ENCODE peak calls at places on chromosomes 7 and 10, in eight cellular contexts. A is epithelial cell of esophagus; Y is A549; L is H4; M is activated naive CD4-positive, alpha-beta T cell treated with anti-CD3 and anti-CD28 coated beads, Interleukin-2, amount 50 U/mL, for 72 hours; K is activated T-helper 1 cell treated with anti-CD3 and anti-CD28 coated beads, Interleukin-2, amount 50 U/mL, for 16 hours; R is EL; C is Peyer's patch. B is an unnamed sample.

GRCh38 chr10:111824128-111824527 is 359.4 kb downstream of the GPAM start:
- DNase-seq in Y (no peak), M (no peak), C (no peak), A (no peak), L (no peak), R (no peak), K (no peak), B (no peak)

GRCh38 chr10:112087953-112088352 is 95.6 kb downstream of the GPAM start:
- DNase-seq in A (no peak), L (no peak), R (no peak), Y (no peak), K (no peak), C (no peak), M (no peak), B (no peak)

GRCh38 chr7:68187549-68187948 is 1190.9 kb downstream of the TYW1 start:
- DNase-seq in M (no peak), Y (no peak), C (no peak), A (no peak), L (peak), R (no peak), K (no peak), B (no peak)

GRCh38 chr7:77184990-77185389 is 14.6 kb downstream of the FGL2 start:
- DNase-seq in C (no peak), A (no peak), R (no peak), L (no peak), K (no peak), Y (no peak), M (no peak), B (no peak)

GRCh38 chr10:33612551-33612950 is 278.1 kb upstream of the NRP1 start:
- DNase-seq in K (no peak), C (no peak), M (no peak), L (peak), A (peak), R (peak), Y (no peak), B (no peak)

GRCh38 chr10:117578490-117578889 is 35.9 kb downstream of the EMX2 start:
- DNase-seq in C (no peak), A (no peak), M (no peak), K (no peak), Y (no peak), R (no peak), L (no peak), B (no peak)

GRCh38 chr7:66204822-66205735 is at the start of gene TPST1:
- DNase-seq in C (peak), L (peak), M (peak), R (peak), K (peak), A (peak), Y (peak), B (peak)

GRCh38 chr7:108372601-108373000 is 83.6 kb downstream of the NRCAM start:
- DNase-seq in R (no peak), K (no peak), M (no peak), L (no peak), A (no peak), Y (no peak), C (no peak), B (no peak)

GRCh38 chr10:63496561-63496960 is 24.6 kb upstream of the REEP3 start:
- DNase-seq in M (no peak), A (no peak), L (no peak), C (no peak), Y (no peak), R (no peak), K (no peak), B (no peak)

GRCh38 chr7:151863386-151864079 is 13.4 kb downstream of the PRKAG2 start:
- DNase-seq in M (no peak), R (no peak), C (no peak), K (no peak), A (no peak), L (no peak), Y (peak), B (no peak)

GRCh38 chr7:158710651-158711102 is 6.1 kb upstream of the NCAPG2 start:
- DNase-seq in R (peak), A (peak), Y (no peak), K (no peak), C (no peak), M (no peak), L (peak), B (no peak)

GRCh38 chr7:151631149-151631967 is 111.7 kb upstream of the RHEB start:
- DNase-seq in M (no peak), Y (peak), K (no peak), C (peak), R (peak), L (no peak), A (peak), B (no peak)

GRCh38 chr7:13032524-13032923 is 345.1 kb downstream of the ARL4A start:
- DNase-seq in L (no peak), A (no peak), M (no peak), K (no peak), C (no peak), R (no peak), Y (peak), B (peak)

GRCh38 chr10:48708144-48708543 is 23.5 kb downstream of the WDFY4 start:
- DNase-seq in L (no peak), Y (no peak), C (no peak), K (no peak), R (peak), M (no peak), A (no peak), B (no peak)

GRCh38 chr10:126160971-126161630 is 227.2 kb downstream of the ADAM12 start:
- DNase-seq in C (no peak), M (no peak), A (no peak), L (peak), R (peak), K (no peak), Y (peak), B (no peak)

GRCh38 chr10:132133449-132134291 is 53.1 kb upstream of the DPYSL4 start:
- DNase-seq in M (no peak), R (no peak), L (no peak), A (no peak), Y (no peak), C (no peak), K (no peak), B (no peak)

GRCh38 chr10:111551001-111551400 is 474.2 kb downstream of the ADRA2A start:
- DNase-seq in L (no peak), K (no peak), A (no peak), M (no peak), C (no peak), R (peak), Y (no peak), B (no peak)

GRCh38 chr10:88399240-88399639 is 183.9 kb downstream of the RNLS start:
- DNase-seq in Y (no peak), A (no peak), R (no peak), L (no peak), M (no peak), K (no peak), C (no peak), B (no peak)

GRCh38 chr7:87028636-87029035 is 30.8 kb downstream of the ELAPOR2 start:
- DNase-seq in A (no peak), K (no peak), C (no peak), L (no peak), Y (no peak), R (no peak), M (no peak), B (no peak)

GRCh38 chr7:1362301-1362700 is 97.0 kb downstream of the MICALL2 start:
- DNase-seq in K (no peak), R (no peak), M (no peak), Y (no peak), L (no peak), A (no peak), C (no peak), B (no peak)

GRCh38 chr10:45432113-45432512 is 58.1 kb downstream of the ALOX5 start:
- DNase-seq in K (no peak), C (no peak), R (no peak), Y (no peak), L (no peak), A (no peak), M (no peak), B (no peak)

GRCh38 chr10:31321396-31321941 is 2.5 kb downstream of the ZEB1 start:
- DNase-seq in A (no peak), Y (no peak), K (no peak), C (no peak), L (no peak), M (no peak), R (no peak), B (no peak)

GRCh38 chr7:7768977-7769376 is 50.6 kb upstream of the RPA3 start:
- DNase-seq in L (no peak), C (no peak), K (no peak), M (no peak), R (no peak), A (no peak), Y (no peak), B (no peak)

GRCh38 chr10:44016589-44017482 is 368.1 kb downstream of the CXCL12 start:
- DNase-seq in K (no peak), L (no peak), A (no peak), C (no peak), M (no peak), Y (no peak), R (no peak), B (no peak)

GRCh38 chr7:94274828-94275227 is 119.9 kb upstream of the COL1A2 start:
- DNase-seq in A (no peak), R (no peak), L (no peak), Y (no peak), K (no peak), M (no peak), C (no peak), B (no peak)

GRCh38 chr10:89278034-89278535 is 23.8 kb upstream of the IFIT2 start:
- DNase-seq in Y (peak), K (no peak), C (peak), M (no peak), L (peak), R (peak), A (peak), B (no peak)

GRCh38 chr10:113058175-113058961 is 108.3 kb downstream of the TCF7L2 start:
- DNase-seq in K (no peak), A (peak), R (peak), C (no peak), M (no peak), Y (peak), L (peak), B (no peak)

GRCh38 chr7:55177589-55178261 is 158.9 kb downstream of the EGFR start:
- DNase-seq in M (no peak), L (peak), C (no peak), K (no peak), A (no peak), R (no peak), Y (no peak), B (no peak)

GRCh38 chr10:120069700-120070099 is 177.2 kb downstream of the SEC23IP start:
- DNase-seq in K (no peak), C (no peak), Y (no peak), L (no peak), R (no peak), A (no peak), M (no peak), B (no peak)

GRCh38 chr7:2409745-2410414 is 6.5 kb downstream of the CHST12 start:
- DNase-seq in K (no peak), M (no peak), Y (no peak), C (no peak), A (no peak), R (no peak), L (no peak), B (no peak)

GRCh38 chr10:103276941-103277712 is at the start of gene INA:
- DNase-seq in A (peak), C (no peak), M (no peak), Y (peak), R (peak), L (no peak), K (no peak), B (peak)

GRCh38 chr7:114084381-114085312 is 165.8 kb upstream of the PPP1R3A start:
- DNase-seq in M (no peak), L (no peak), A (peak), C (peak), Y (no peak), R (no peak), K (no peak), B (no peak)

GRCh38 chr10:109343293-109343692 is 580.0 kb downstream of the XPNPEP1 start:
- DNase-seq in K (no peak), Y (no peak), R (peak), M (no peak), C (no peak), A (peak), L (no peak), B (no peak)

GRCh38 chr7:38169862-38170261 is 8.2 kb upstream of the STARD3NL start:
- DNase-seq in C (peak), R (peak), L (peak), A (peak), K (no peak), M (no peak), Y (peak), B (no peak)

GRCh38 chr7:64992971-64993370 is 2.1 kb upstream of the ZNF117 start:
- DNase-seq in C (no peak), M (no peak), R (peak), K (no peak), A (peak), L (no peak), Y (no peak), B (no peak)

GRCh38 chr10:125208854-125209545 is 48.6 kb upstream of the CTBP2 start:
- DNase-seq in Y (no peak), L (no peak), K (no peak), R (no peak), C (no peak), M (no peak), A (no peak), B (no peak)

B was measured in NT2/D1.